ENCODE peak calls at places on chromosomes 16 and 17, in four cellular contexts. H is WTC11, M is HepG2, X is K562. A is an unnamed sample.

GRCh38 chr17:64969046-64969501 is 49.8 kb upstream of the LRRC37A3 start:
- DNase-seq in H (no peak), X (no peak), M (no peak), A (no peak)

GRCh38 chr16:24999856-25000447 is 15.2 kb downstream of the ARHGAP17 start:
- DNase-seq in M (peak), H (no peak), X (no peak), A (no peak)

GRCh38 chr16:57588821-57589220 is 39.6 kb upstream of the ADGRG1 start:
- DNase-seq in M (no peak), H (no peak), X (no peak), A (no peak)

GRCh38 chr16:80988756-80989155 is 17.9 kb downstream of the CMC2 start:
- DNase-seq in X (no peak), M (no peak), H (no peak), A (no peak)

GRCh38 chr17:19727466-19728113 is 11.2 kb upstream of the SLC47A2 start:
- DNase-seq in X (no peak), H (no peak), M (no peak), A (no peak)

GRCh38 chr17:2950846-2951245 is 112.6 kb downstream of the OR1D5 start:
- DNase-seq in X (no peak), H (no peak), M (no peak), A (no peak)

GRCh38 chr16:24713379-24713778 is 16.1 kb upstream of the TNRC6A start:
- DNase-seq in H (no peak), M (no peak), X (peak), A (no peak)

GRCh38 chr17:14334919-14335318 is 34.0 kb downstream of the HS3ST3B1 start:
- DNase-seq in X (peak), M (no peak), H (no peak), A (no peak)

GRCh38 chr17:75872434-75873351 is 5.7 kb downstream of the TRIM47 start:
- DNase-seq in H (no peak), X (peak), M (peak), A (no peak)

GRCh38 chr16:9119795-9120194 is 28.4 kb downstream of the HAPSTR1 start:
- DNase-seq in M (no peak), H (no peak), X (no peak), A (no peak)

GRCh38 chr17:7238418-7239090 is 703 bp downstream of the PHF23 start:
- DNase-seq in X (peak), M (no peak), H (no peak), A (no peak)

GRCh38 chr16:63467513-63467912 is 1431.3 kb upstream of the CDH8 start:
- DNase-seq in H (no peak), X (no peak), M (no peak), A (no peak)

GRCh38 chr17:6454495-6455320 is 10.5 kb downstream of the PIMREG start:
- DNase-seq in M (no peak), X (no peak), H (peak), A (no peak)

GRCh38 chr16:10256855-10257641 is 74.8 kb upstream of the GRIN2A start:
- DNase-seq in M (peak), X (peak), H (peak), A (peak)

GRCh38 chr17:79353548-79353947 is 257.3 kb downstream of the RBFOX3 start:
- DNase-seq in X (no peak), M (no peak), H (no peak), A (no peak)

GRCh38 chr17:76270770-76271668 is 5.9 kb downstream of the UBALD2 start:
- DNase-seq in H (no peak), M (no peak), X (no peak), A (no peak)

GRCh38 chr17:2195729-2196128 is 107.9 kb downstream of the SMG6 start:
- DNase-seq in M (no peak), X (no peak), H (no peak), A (no peak)

GRCh38 chr17:45389354-45389753 is 43.3 kb downstream of the ARHGAP27 start:
- DNase-seq in X (no peak), H (peak), M (no peak), A (no peak)

GRCh38 chr17:34254651-34255380 is at the start of gene CCL2:
- DNase-seq in H (peak), M (no peak), X (no peak), A (peak)

GRCh38 chr17:17352836-17353624 is 49.9 kb downstream of the NT5M start:
- DNase-seq in X (no peak), H (no peak), M (no peak), A (no peak)

GRCh38 chr16:1787322-1788094 is 4.7 kb downstream of the NUBP2 start:
- DNase-seq in H (no peak), X (no peak), M (no peak), A (no peak)

GRCh38 chr16:22948058-22948602 is 134.2 kb downstream of the HS3ST2 start:
- DNase-seq in H (peak), M (no peak), X (no peak), A (no peak)

GRCh38 chr17:18065546-18065945 is 22.2 kb upstream of the DRG2 start:
- DNase-seq in X (no peak), H (no peak), M (no peak), A (no peak)

GRCh38 chr17:57084802-57085447 is at the start of gene AKAP1:
- DNase-seq in X (peak), H (peak), M (peak), A (peak)

GRCh38 chr16:75070055-75070841 is 46.3 kb downstream of the LDHD start:
- DNase-seq in M (peak), H (no peak), X (peak), A (no peak)

GRCh38 chr17:44267818-44268490 is at the start of gene SLC4A1:
- DNase-seq in H (no peak), M (no peak), X (peak), A (no peak)

GRCh38 chr17:68460096-68460495 is 2.8 kb upstream of the WIPI1 start:
- DNase-seq in X (no peak), M (no peak), H (no peak), A (no peak)

DNA sequence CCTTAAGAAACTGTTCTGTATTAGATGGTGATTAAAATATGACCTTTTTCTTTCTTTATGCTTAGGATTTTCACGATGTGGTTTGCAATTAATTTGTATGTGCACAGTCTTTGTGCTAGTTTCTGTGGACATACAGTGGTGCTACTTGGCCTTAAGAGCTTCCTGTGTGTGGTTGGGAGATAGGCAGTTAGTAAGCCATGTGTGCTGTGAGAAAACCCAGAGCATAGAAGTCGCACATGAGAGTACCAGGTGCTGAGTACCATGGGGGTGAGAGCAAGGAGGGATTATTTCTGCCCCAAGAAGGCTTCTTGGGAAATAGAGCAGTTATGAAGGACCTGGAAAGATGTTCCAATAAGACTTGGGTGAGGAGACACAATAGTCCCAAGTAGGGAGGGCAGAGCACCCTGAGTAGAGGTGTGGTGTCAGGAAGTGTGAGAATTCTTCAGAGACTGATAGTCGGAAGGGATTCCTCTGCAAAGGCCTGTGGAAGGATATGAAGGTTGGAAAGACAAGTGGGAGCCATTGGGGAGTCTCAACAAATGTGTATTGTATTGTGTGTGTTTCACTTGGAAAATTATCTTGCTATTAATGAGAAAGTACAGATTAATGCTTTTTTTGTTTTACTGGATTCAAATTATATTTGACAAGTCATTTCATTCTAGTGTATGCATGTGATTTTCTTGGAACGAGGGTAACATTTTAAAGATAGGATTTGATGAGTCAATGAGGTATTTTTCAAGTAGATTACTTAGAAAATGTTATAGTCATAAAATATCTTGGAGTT is 240.0 kb downstream of the PRKCA start:
- DNase-seq in X (no peak), M (no peak), H (no peak), A (no peak)
- TF ChIP-seq ELF4 in X (no peak), M (no peak), H (no peak), A (no peak)

GRCh38 chr16:77443834-77444460 is 9.1 kb upstream of the ADAMTS18 start:
- DNase-seq in M (no peak), H (no peak), X (no peak), A (no peak)
- TF ChIP-seq ELF4 in M (no peak), H (no peak), X (no peak), A (no peak)

GRCh38 chr16:69188716-69189115 is 1.8 kb downstream of the SNTB2 start:
- DNase-seq in X (no peak), H (no peak), M (no peak), A (no peak)

GRCh38 chr16:69186642-69187386 is at the start of gene SNTB2:
- DNase-seq in H (peak), X (peak), M (peak), A (peak)

GRCh38 chr16:69190046-69190588 is 3.2 kb downstream of the SNTB2 start:
- DNase-seq in H (no peak), M (no peak), X (no peak), A (no peak)

GRCh38 chr16:69187387-69187890 is 475 bp downstream of the SNTB2 start:
- DNase-seq in M (no peak), H (peak), X (peak), A (peak)

GRCh38 chr16:69187891-69188451 is 1.0 kb downstream of the SNTB2 start:
- DNase-seq in X (no peak), M (peak), H (peak), A (peak)
- TF ChIP-seq ELF4 in X (no peak), M (no peak), H (no peak), A (no peak)

GRCh38 chr17:30413109-30413508 is 34.4 kb downstream of the CPD start:
- DNase-seq in H (no peak), X (no peak), M (no peak), A (no peak)
- TF ChIP-seq ELF4 in H (no peak), X (no peak), M (no peak), A (no peak)

DNA sequence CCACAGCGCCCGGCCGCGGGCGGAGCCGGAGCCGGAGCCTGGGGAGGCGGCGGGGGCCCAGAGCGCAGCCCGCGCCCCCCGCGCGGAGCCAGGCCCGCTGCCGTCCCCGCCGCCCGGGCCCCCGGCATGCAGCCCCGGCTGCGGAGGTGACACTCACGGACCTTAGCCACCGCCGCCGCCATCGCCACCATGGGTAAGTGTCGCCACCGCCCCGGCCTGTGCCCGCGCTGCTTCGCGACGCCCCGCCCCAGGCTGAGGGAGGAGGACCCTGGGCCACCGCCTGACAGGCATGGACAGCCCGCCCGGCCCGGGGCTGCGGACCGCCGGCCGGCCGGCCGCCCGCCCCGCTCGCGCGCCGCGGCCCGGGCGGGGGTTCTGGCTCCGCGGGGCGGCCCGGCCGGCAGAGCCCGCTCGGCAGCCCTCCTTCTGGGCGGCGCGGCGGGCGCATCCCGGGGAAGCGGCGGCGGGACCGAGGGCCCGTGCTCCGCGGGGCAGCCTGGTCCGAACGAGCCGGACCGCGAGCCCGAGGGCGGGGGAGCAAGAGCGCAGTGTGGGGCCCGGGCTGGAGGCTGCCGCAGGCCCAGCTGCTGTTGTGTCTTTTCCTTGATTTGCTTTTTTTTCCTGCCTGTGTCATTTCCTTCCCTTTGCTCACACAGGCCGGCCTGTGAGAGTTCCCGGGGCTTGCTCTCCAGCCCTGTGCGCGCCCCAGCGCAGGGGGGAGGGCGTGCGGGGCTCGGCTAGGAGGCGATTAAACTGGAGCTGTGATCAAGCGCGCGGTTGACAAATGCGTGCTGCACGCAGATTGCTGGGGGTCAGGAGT is 564 bp downstream of the MAP3K3 start:
- DNase-seq in X (peak), M (peak), H (peak), A (peak)
- TF ChIP-seq ELF4 in X (no peak), M (no peak), H (no peak), A (no peak)

A was measured in HEK293T.